ENCODE peak calls at places on chromosomes 13 and 19, in seven cellular contexts. One of them, this sample, is unnamed.

GRCh38 chr13:47081850-47082249 is 185.0 kb upstream of the HTR2A start:
- DNase-seq in CD4-positive, alpha-beta T cell: no peak
- DNase-seq in OCI-LY7: no peak
- DNase-seq in GM12892: no peak
- DNase-seq in Calu3: no peak
- DNase-seq in NCI-H146: no peak
- DNase-seq in stimulated activated CD4-positive, alpha-beta T cell treated with anti-CD3 and anti-CD28 coated beads, Interleukin-4, amount 100 ng/mL, for 48 hours: no peak
- DNase-seq in this sample: no peak

GRCh38 chr19:3115411-3115810 is 20.4 kb upstream of the GNA15 start:
- DNase-seq in NCI-H146: no peak
- DNase-seq in Calu3: no peak
- DNase-seq in stimulated activated CD4-positive, alpha-beta T cell treated with anti-CD3 and anti-CD28 coated beads, Interleukin-4, amount 100 ng/mL, for 48 hours: no peak
- DNase-seq in CD4-positive, alpha-beta T cell: no peak
- DNase-seq in GM12892: no peak
- DNase-seq in OCI-LY7: no peak
- DNase-seq in this sample: peak; percentile 38

GRCh38 chr13:100789481-100789880 is 114.9 kb upstream of the TMTC4 start:
- DNase-seq in GM12892: no peak
- DNase-seq in stimulated activated CD4-positive, alpha-beta T cell treated with anti-CD3 and anti-CD28 coated beads, Interleukin-4, amount 100 ng/mL, for 48 hours: no peak
- DNase-seq in Calu3: no peak
- DNase-seq in NCI-H146: no peak
- DNase-seq in OCI-LY7: no peak
- DNase-seq in CD4-positive, alpha-beta T cell: no peak
- DNase-seq in this sample: no peak

GRCh38 chr19:3250675-3251074 is 26.2 kb downstream of the CELF5 start:
- DNase-seq in OCI-LY7: peak; percentile 46
- DNase-seq in NCI-H146: no peak
- DNase-seq in CD4-positive, alpha-beta T cell: peak; percentile 52
- DNase-seq in stimulated activated CD4-positive, alpha-beta T cell treated with anti-CD3 and anti-CD28 coated beads, Interleukin-4, amount 100 ng/mL, for 48 hours: peak; percentile 45
- DNase-seq in Calu3: peak; percentile 36
- DNase-seq in GM12892: no peak
- DNase-seq in this sample: peak; percentile 28

GRCh38 chr19:8697671-8698432 is 743 bp downstream of the ACTL9 start:
- DNase-seq in OCI-LY7: no peak
- DNase-seq in Calu3: no peak
- DNase-seq in NCI-H146: no peak
- DNase-seq in CD4-positive, alpha-beta T cell: no peak
- DNase-seq in stimulated activated CD4-positive, alpha-beta T cell treated with anti-CD3 and anti-CD28 coated beads, Interleukin-4, amount 100 ng/mL, for 48 hours: peak; percentile 16
- DNase-seq in GM12892: no peak
- DNase-seq in this sample: peak; percentile 24

GRCh38 chr19:58009666-58010301 is 7.2 kb upstream of the ZNF606 start:
- DNase-seq in Calu3: peak; percentile 87
- DNase-seq in GM12892: peak; percentile 37
- DNase-seq in CD4-positive, alpha-beta T cell: peak; percentile 57
- DNase-seq in stimulated activated CD4-positive, alpha-beta T cell treated with anti-CD3 and anti-CD28 coated beads, Interleukin-4, amount 100 ng/mL, for 48 hours: peak; percentile 56
- DNase-seq in NCI-H146: peak; percentile 83
- DNase-seq in OCI-LY7: no peak
- DNase-seq in this sample: no peak

GRCh38 chr19:23762884-23763711 is 4.4 kb upstream of the ZNF681 start:
- DNase-seq in GM12892: peak; percentile 19
- DNase-seq in NCI-H146: peak; percentile 93
- DNase-seq in CD4-positive, alpha-beta T cell: peak; percentile 84
- DNase-seq in Calu3: peak; percentile 89
- DNase-seq in stimulated activated CD4-positive, alpha-beta T cell treated with anti-CD3 and anti-CD28 coated beads, Interleukin-4, amount 100 ng/mL, for 48 hours: peak; percentile 66
- DNase-seq in OCI-LY7: peak; percentile 84
- DNase-seq in this sample: peak; percentile 87

GRCh38 chr19:34172661-34173144 is 399 bp downstream of the LSM14A start:
- DNase-seq in Calu3: peak; percentile 41
- DNase-seq in CD4-positive, alpha-beta T cell: peak; percentile 46
- DNase-seq in GM12892: peak; percentile 23
- DNase-seq in stimulated activated CD4-positive, alpha-beta T cell treated with anti-CD3 and anti-CD28 coated beads, Interleukin-4, amount 100 ng/mL, for 48 hours: peak; percentile 15
- DNase-seq in NCI-H146: peak; percentile 53
- DNase-seq in OCI-LY7: peak; percentile 64
- DNase-seq in this sample: peak; percentile 42

GRCh38 chr13:99191900-99192399 is 8.7 kb upstream of the UBAC2 start:
- DNase-seq in OCI-LY7: no peak
- DNase-seq in stimulated activated CD4-positive, alpha-beta T cell treated with anti-CD3 and anti-CD28 coated beads, Interleukin-4, amount 100 ng/mL, for 48 hours: no peak
- DNase-seq in CD4-positive, alpha-beta T cell: no peak
- DNase-seq in NCI-H146: no peak
- DNase-seq in GM12892: no peak
- DNase-seq in Calu3: no peak
- DNase-seq in this sample: peak; percentile 15

GRCh38 chr13:97191615-97192014 is 30.5 kb upstream of the MBNL2 start:
- DNase-seq in GM12892: no peak
- DNase-seq in stimulated activated CD4-positive, alpha-beta T cell treated with anti-CD3 and anti-CD28 coated beads, Interleukin-4, amount 100 ng/mL, for 48 hours: no peak
- DNase-seq in NCI-H146: no peak
- DNase-seq in Calu3: no peak
- DNase-seq in CD4-positive, alpha-beta T cell: no peak
- DNase-seq in OCI-LY7: no peak
- DNase-seq in this sample: no peak

GRCh38 chr13:22189176-22190048 is 518.5 kb downstream of the FGF9 start:
- DNase-seq in Calu3: no peak
- DNase-seq in OCI-LY7: no peak
- DNase-seq in stimulated activated CD4-positive, alpha-beta T cell treated with anti-CD3 and anti-CD28 coated beads, Interleukin-4, amount 100 ng/mL, for 48 hours: no peak
- DNase-seq in NCI-H146: no peak
- DNase-seq in CD4-positive, alpha-beta T cell: no peak
- DNase-seq in GM12892: no peak
- DNase-seq in this sample: no peak

GRCh38 chr13:100633461-100633860 is 41.1 kb downstream of the TMTC4 start:
- DNase-seq in Calu3: no peak
- DNase-seq in OCI-LY7: no peak
- DNase-seq in NCI-H146: no peak
- DNase-seq in stimulated activated CD4-positive, alpha-beta T cell treated with anti-CD3 and anti-CD28 coated beads, Interleukin-4, amount 100 ng/mL, for 48 hours: no peak
- DNase-seq in GM12892: no peak
- DNase-seq in CD4-positive, alpha-beta T cell: no peak
- DNase-seq in this sample: no peak

This sample was measured in nephron progenitor cell.